ENCODE peak calls at places on chromosome 18, in nine cellular contexts. Q is endothelial cell of umbilical vein; M is uterus; P is IMR-90; O is pancreas; W is heart right ventricle; I is H1; F is heart left ventricle; J is CD8-positive, alpha-beta T cell. Z is an unnamed sample. For H3K4me1, the result is how much of the 10 kb centered on the place peaks cover.

GRCh38 chr18:3595282-3596273 is 145.6 kb downstream of the TGIF1 start:
- DNase-seq in Q (peak), M (peak), P (peak), O (no peak), W (no peak), I (no peak), F (no peak), J (no peak), Z (peak)

GRCh38 chr18:68429809-68430208 is 285.1 kb downstream of the TMX3 start:
- DNase-seq in Q (peak), M (no peak), P (peak), O (no peak), W (no peak), I (no peak), F (no peak), J (no peak), Z (no peak)

GRCh38 chr18:3283908-3284307 is 22.0 kb downstream of the MYL12B start:
- DNase-seq in Q (no peak), M (no peak), P (no peak), O (no peak), W (no peak), I (no peak), F (no peak), J (no peak), Z (no peak)

GRCh38 chr18:616380-616995 is 19.7 kb downstream of the CLUL1 start:
- DNase-seq in Q (peak), M (no peak), P (peak), O (no peak), W (no peak), I (no peak), F (no peak), J (no peak), Z (no peak)

GRCh38 chr18:46916551-46917107 is 678 bp downstream of the PIAS2 start:
- DNase-seq in Q (peak), M (no peak), P (peak), O (no peak), W (peak), I (peak), F (no peak), J (peak), Z (peak)

GRCh38 chr18:12009581-12010140 is 28.4 kb downstream of the IMPA2 start:
- DNase-seq in Q (no peak), M (no peak), P (no peak), O (peak), W (no peak), I (no peak), F (no peak), J (no peak), Z (no peak)

GRCh38 chr18:36692331-36692730 is 136.5 kb downstream of the TPGS2 start:
- DNase-seq in Q (no peak), M (no peak), P (peak), O (no peak), W (no peak), I (no peak), F (no peak), J (no peak), Z (no peak)

GRCh38 chr18:31484461-31484860 is 13.5 kb upstream of the DSG2 start:
- DNase-seq in Q (no peak), M (no peak), P (no peak), O (no peak), W (no peak), I (no peak), F (no peak), J (no peak), Z (no peak)

GRCh38 chr18:59915606-59916005 is 15.8 kb downstream of the PMAIP1 start:
- DNase-seq in Q (no peak), M (no peak), P (peak), O (no peak), W (no peak), I (peak), F (no peak), J (no peak), Z (no peak)

GRCh38 chr18:2396162-2396505 is 175.2 kb downstream of the METTL4 start:
- DNase-seq in Q (no peak), M (no peak), P (no peak), O (no peak), W (no peak), I (no peak), F (no peak), J (no peak), Z (no peak)

GRCh38 chr18:79975985-79976680 is 11.7 kb downstream of the HSBP1L1 start:
- DNase-seq in Q (no peak), M (no peak), P (no peak), O (peak), W (no peak), I (no peak), F (no peak), J (no peak), Z (no peak)

GRCh38 chr18:58721586-58722160 is 50.4 kb downstream of the MALT1 start:
- DNase-seq in Q (no peak), M (no peak), P (peak), O (no peak), W (peak), I (no peak), F (peak), J (no peak), Z (no peak)

GRCh38 chr18:58557013-58557435 is 71.9 kb downstream of the ALPK2 start:
- DNase-seq in Q (no peak), M (no peak), P (no peak), O (no peak), W (peak), I (no peak), F (peak), J (no peak), Z (no peak)

GRCh38 chr18:45730832-45731545 is 7.0 kb downstream of the SLC14A1 start:
- DNase-seq in Q (no peak), M (no peak), P (peak), O (no peak), W (no peak), I (no peak), F (no peak), J (no peak), Z (no peak)

GRCh38 chr18:58991127-58991798 is 126.6 kb downstream of the ZNF532 start:
- DNase-seq in Q (peak), M (no peak), P (peak), O (no peak), W (no peak), I (no peak), F (no peak), J (no peak), Z (no peak)

GRCh38 chr18:79926715-79927596 is 24.5 kb downstream of the SLC66A2 start:
- DNase-seq in Q (no peak), M (peak), P (no peak), O (peak), W (no peak), I (peak), F (no peak), J (no peak), Z (no peak)

GRCh38 chr18:58525517-58525916 is 103.4 kb downstream of the ALPK2 start:
- DNase-seq in Q (no peak), M (no peak), P (peak), O (no peak), W (no peak), I (no peak), F (no peak), J (no peak), Z (no peak)

GRCh38 chr18:41371718-41372117 is 583.3 kb upstream of the PIK3C3 start:
- DNase-seq in Q (no peak), M (no peak), P (peak), O (no peak), W (peak), I (no peak), F (peak), J (no peak), Z (no peak)

GRCh38 chr18:35580748-35581534 is 599 bp upstream of the GALNT1 start:
- DNase-seq in Q (peak), M (peak), P (peak), O (peak), W (peak), I (peak), F (peak), J (peak), Z (peak)
- H3K4me3 ChIP-seq in Q (peak), M (peak), P (peak), O (peak), W (peak), I (peak), F (peak), J (peak), Z (peak)

GRCh38 chr18:7236899-7237298 is 6.0 kb downstream of the LRRC30 start:
- DNase-seq in Q (no peak), M (no peak), P (no peak), O (no peak), W (no peak), I (no peak), F (no peak), J (no peak), Z (no peak)
- TF ChIP-seq CTCF in Q (no peak), M (no peak), P (no peak), O (no peak), W (no peak), I (no peak), F (no peak), J (no peak), Z (no peak)

DNA sequence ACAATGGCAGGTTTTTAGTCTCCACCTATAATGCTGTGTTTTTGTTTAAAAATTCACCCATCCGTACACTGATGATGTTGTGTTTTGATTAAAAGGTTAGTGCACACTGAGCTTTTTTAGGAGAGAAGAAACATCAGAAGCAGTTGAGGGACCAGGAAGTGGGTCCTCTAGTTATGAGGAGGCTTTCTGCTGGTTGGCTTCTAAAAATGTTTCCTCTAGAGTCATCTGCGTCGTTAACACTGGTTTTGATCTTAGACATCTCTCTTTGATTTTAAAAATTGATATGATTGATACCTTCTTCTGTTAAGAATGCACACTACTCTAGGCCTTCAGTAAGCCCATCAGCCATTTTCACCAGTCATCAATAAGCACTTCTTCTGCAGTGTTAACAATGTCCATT is 56.2 kb downstream of the PHLPP1 start:
- DNase-seq in Q (no peak), M (no peak), P (no peak), O (no peak), W (no peak), I (no peak), F (no peak), J (no peak), Z (no peak)
- H3K4me1 ChIP-seq in Q (under half), M (under half), P (under half), O (under half), W (under half), I (under half), F (under half), J (under half), Z (under half)

GRCh38 chr18:8881103-8881502 is 175.7 kb downstream of the MTCL1 start:
- DNase-seq in Q (no peak), M (no peak), P (no peak), O (no peak), W (no peak), I (no peak), F (no peak), J (no peak), Z (no peak)
- H3K4me3 ChIP-seq in Q (no peak), M (no peak), P (no peak), O (no peak), W (no peak), I (no peak), F (no peak), J (no peak), Z (no peak)

GRCh38 chr18:24991661-24992060 is 360.3 kb downstream of the ZNF521 start:
- DNase-seq in Q (no peak), M (no peak), P (peak), O (no peak), W (no peak), I (no peak), F (no peak), J (no peak), Z (no peak)

GRCh38 chr18:24991220-24991575 is 360.8 kb downstream of the ZNF521 start:
- DNase-seq in Q (no peak), M (peak), P (no peak), O (no peak), W (no peak), I (no peak), F (no peak), J (no peak), Z (no peak)

GRCh38 chr18:24990548-24991219 is 361.3 kb downstream of the ZNF521 start:
- DNase-seq in Q (no peak), M (no peak), P (no peak), O (no peak), W (no peak), I (no peak), F (no peak), J (no peak), Z (no peak)

GRCh38 chr18:24987933-24988840 is 363.8 kb downstream of the ZNF521 start:
- DNase-seq in Q (peak), M (peak), P (no peak), O (no peak), W (peak), I (no peak), F (peak), J (no peak), Z (no peak)

DNA sequence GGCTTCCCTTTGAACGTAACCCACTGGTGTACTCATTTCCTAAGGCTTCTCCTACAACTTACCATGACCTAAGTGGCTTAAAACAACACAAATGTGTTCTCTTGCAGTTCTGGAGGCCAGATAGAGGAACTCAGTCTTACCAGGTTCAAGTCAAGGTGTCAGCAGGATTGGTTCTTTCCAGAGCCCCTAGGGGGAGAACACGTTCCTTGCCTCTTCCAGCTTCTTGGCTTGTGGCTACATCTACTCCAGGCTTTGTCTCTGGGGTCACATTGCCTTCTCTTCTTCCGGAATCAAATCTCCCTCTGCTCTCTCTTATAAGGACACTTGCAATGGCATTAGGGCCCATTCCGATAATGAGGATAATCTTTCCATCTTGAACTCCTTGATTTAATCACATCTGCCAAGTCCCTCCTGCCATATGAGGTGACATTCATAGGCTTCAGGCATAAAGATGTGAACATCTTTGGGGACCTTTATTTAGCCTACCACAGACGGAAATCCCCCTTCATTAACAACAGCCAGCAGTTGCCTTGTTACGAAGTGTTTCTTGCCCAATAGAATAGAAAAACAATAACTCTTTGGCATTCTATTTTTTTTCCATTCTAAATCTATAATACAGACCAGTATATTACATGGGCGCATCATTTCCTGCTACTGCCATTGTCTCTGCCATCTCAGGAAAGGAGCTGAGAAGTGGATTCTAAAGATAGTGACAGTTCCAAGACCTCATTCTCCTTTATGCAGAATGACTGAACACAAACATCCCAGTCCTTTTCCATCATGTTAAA is 362.0 kb downstream of the ZNF521 start:
- DNase-seq in Q (peak), M (no peak), P (no peak), O (no peak), W (no peak), I (no peak), F (no peak), J (no peak), Z (no peak)
- TF ChIP-seq CTCF in Q (no peak), M (no peak), P (no peak), O (no peak), W (no peak), I (peak), F (no peak), J (no peak), Z (no peak)

GRCh38 chr18:13264986-13265900 is 46.7 kb downstream of the LDLRAD4 start:
- DNase-seq in Q (no peak), M (no peak), P (no peak), O (no peak), W (no peak), I (no peak), F (no peak), J (no peak), Z (no peak)
- H3K4me1 ChIP-seq in Q (under half), M (under half), P (under half), O (under half), W (half or more), I (under half), F (half or more), J (half or more), Z (under half)

GRCh38 chr18:77108821-77109692 is 23.5 kb downstream of the MBP start:
- DNase-seq in Q (no peak), M (no peak), P (no peak), O (no peak), W (no peak), I (no peak), F (no peak), J (no peak), Z (no peak)

GRCh38 chr18:77105680-77106079 is 26.9 kb downstream of the MBP start:
- DNase-seq in Q (no peak), M (no peak), P (no peak), O (no peak), W (no peak), I (no peak), F (no peak), J (no peak), Z (no peak)

GRCh38 chr18:77106331-77106730 is 26.3 kb downstream of the MBP start:
- DNase-seq in Q (no peak), M (no peak), P (no peak), O (no peak), W (no peak), I (no peak), F (no peak), J (peak), Z (no peak)

GRCh38 chr18:77108001-77108692 is 24.4 kb downstream of the MBP start:
- DNase-seq in Q (no peak), M (peak), P (peak), O (no peak), W (no peak), I (peak), F (peak), J (no peak), Z (peak)

GRCh38 chr18:77107218-77107815 is 25.3 kb downstream of the MBP start:
- DNase-seq in Q (no peak), M (no peak), P (no peak), O (no peak), W (no peak), I (peak), F (no peak), J (no peak), Z (no peak)
- H3K4me3 ChIP-seq in Q (no peak), M (no peak), P (no peak), O (no peak), W (no peak), I (no peak), F (no peak), J (no peak), Z (no peak)

GRCh38 chr18:34322365-34323289 is 97.9 kb upstream of the NOL4 start:
- DNase-seq in Q (peak), M (no peak), P (peak), O (peak), W (no peak), I (peak), F (peak), J (no peak), Z (peak)
- TF ChIP-seq CTCF in Q (peak), M (no peak), P (peak), O (peak), W (peak), I (peak), F (peak), J (no peak), Z (peak)

GRCh38 chr18:70553245-70553960 is 264.6 kb downstream of the SOCS6 start:
- DNase-seq in Q (no peak), M (no peak), P (no peak), O (no peak), W (no peak), I (no peak), F (no peak), J (no peak), Z (no peak)

GRCh38 chr18:70559446-70559845 is 270.6 kb downstream of the SOCS6 start:
- DNase-seq in Q (no peak), M (no peak), P (no peak), O (no peak), W (no peak), I (no peak), F (no peak), J (no peak), Z (no peak)

GRCh38 chr18:70553961-70554325 is 265.1 kb downstream of the SOCS6 start:
- DNase-seq in Q (no peak), M (no peak), P (no peak), O (no peak), W (no peak), I (no peak), F (no peak), J (no peak), Z (no peak)

GRCh38 chr18:70558371-70558770 is 269.5 kb downstream of the SOCS6 start:
- DNase-seq in Q (no peak), M (no peak), P (no peak), O (no peak), W (no peak), I (no peak), F (no peak), J (no peak), Z (no peak)

GRCh38 chr18:70555046-70555445 is 266.2 kb downstream of the SOCS6 start:
- DNase-seq in Q (no peak), M (no peak), P (no peak), O (no peak), W (no peak), I (no peak), F (no peak), J (no peak), Z (no peak)
- H3K4me1 ChIP-seq in Q (under half), M (under half), P (under half), O (under half), W (under half), I (under half), F (under half), J (under half), Z (under half)

Z was measured in colonic mucosa.